ENCODE peak calls at places on chromosome 4, in nine cellular contexts. One of them, this sample, is unnamed.
A peak's percentile ranks its signal among the peaks of the same experiment; 100 is the strongest.

GRCh38 chr4:147546341-147546740 is 65.4 kb downstream of the EDNRA start:
- DNase-seq in heart right ventricle: no peak
- DNase-seq in stimulated activated CD4-positive, alpha-beta T cell treated with anti-CD3 and anti-CD28 coated beads, Interleukin-2, amount 100 ng/mL, for 4 hours: no peak
- DNase-seq in omental fat pad: no peak
- DNase-seq in effector CD4-positive, alpha-beta T cell: no peak
- DNase-seq in EL: peak; percentile 93
- DNase-seq in Calu3: no peak
- DNase-seq in AG08396: peak; percentile 77
- DNase-seq in stimulated activated CD8-positive, alpha-beta memory T cell treated with anti-CD3 and anti-CD28 coated beads, Interleukin-7, amount 100 ng/mL, for 1 hour: no peak
- DNase-seq in this sample: peak; percentile 95

GRCh38 chr4:107299646-107300045 is 263.5 kb upstream of the DKK2 start:
- DNase-seq in heart right ventricle: no peak
- DNase-seq in stimulated activated CD4-positive, alpha-beta T cell treated with anti-CD3 and anti-CD28 coated beads, Interleukin-2, amount 100 ng/mL, for 4 hours: no peak
- DNase-seq in omental fat pad: no peak
- DNase-seq in effector CD4-positive, alpha-beta T cell: no peak
- DNase-seq in EL: peak; percentile 18
- DNase-seq in Calu3: no peak
- DNase-seq in AG08396: peak; percentile 7
- DNase-seq in stimulated activated CD8-positive, alpha-beta memory T cell treated with anti-CD3 and anti-CD28 coated beads, Interleukin-7, amount 100 ng/mL, for 1 hour: no peak
- DNase-seq in this sample: no peak

GRCh38 chr4:88743696-88744095 is 46.1 kb upstream of the NAP1L5 start:
- DNase-seq in heart right ventricle: no peak
- DNase-seq in stimulated activated CD4-positive, alpha-beta T cell treated with anti-CD3 and anti-CD28 coated beads, Interleukin-2, amount 100 ng/mL, for 4 hours: no peak
- DNase-seq in omental fat pad: no peak
- DNase-seq in effector CD4-positive, alpha-beta T cell: no peak
- DNase-seq in EL: peak; percentile 86
- DNase-seq in Calu3: no peak
- DNase-seq in AG08396: peak; percentile 37
- DNase-seq in stimulated activated CD8-positive, alpha-beta memory T cell treated with anti-CD3 and anti-CD28 coated beads, Interleukin-7, amount 100 ng/mL, for 1 hour: no peak
- DNase-seq in this sample: peak; percentile 72

GRCh38 chr4:106522839-106523238 is 154.3 kb upstream of the GIMD1 start:
- DNase-seq in heart right ventricle: no peak
- DNase-seq in stimulated activated CD4-positive, alpha-beta T cell treated with anti-CD3 and anti-CD28 coated beads, Interleukin-2, amount 100 ng/mL, for 4 hours: no peak
- DNase-seq in omental fat pad: no peak
- DNase-seq in effector CD4-positive, alpha-beta T cell: no peak
- DNase-seq in EL: peak; percentile 9
- DNase-seq in Calu3: no peak
- DNase-seq in AG08396: peak; percentile 6
- DNase-seq in stimulated activated CD8-positive, alpha-beta memory T cell treated with anti-CD3 and anti-CD28 coated beads, Interleukin-7, amount 100 ng/mL, for 1 hour: no peak
- DNase-seq in this sample: peak; percentile 31

GRCh38 chr4:86961103-86961502 is 26.3 kb downstream of the AFF1 start:
- DNase-seq in heart right ventricle: no peak
- DNase-seq in stimulated activated CD4-positive, alpha-beta T cell treated with anti-CD3 and anti-CD28 coated beads, Interleukin-2, amount 100 ng/mL, for 4 hours: no peak
- DNase-seq in omental fat pad: no peak
- DNase-seq in effector CD4-positive, alpha-beta T cell: no peak
- DNase-seq in EL: no peak
- DNase-seq in Calu3: no peak
- DNase-seq in AG08396: no peak
- DNase-seq in stimulated activated CD8-positive, alpha-beta memory T cell treated with anti-CD3 and anti-CD28 coated beads, Interleukin-7, amount 100 ng/mL, for 1 hour: no peak
- DNase-seq in this sample: no peak

GRCh38 chr4:186058253-186058979 is 10.5 kb upstream of the TLR3 start:
- DNase-seq in heart right ventricle: no peak
- DNase-seq in stimulated activated CD4-positive, alpha-beta T cell treated with anti-CD3 and anti-CD28 coated beads, Interleukin-2, amount 100 ng/mL, for 4 hours: no peak
- DNase-seq in omental fat pad: no peak
- DNase-seq in effector CD4-positive, alpha-beta T cell: no peak
- DNase-seq in EL: no peak
- DNase-seq in Calu3: no peak
- DNase-seq in AG08396: no peak
- DNase-seq in stimulated activated CD8-positive, alpha-beta memory T cell treated with anti-CD3 and anti-CD28 coated beads, Interleukin-7, amount 100 ng/mL, for 1 hour: no peak
- DNase-seq in this sample: no peak

GRCh38 chr4:182189107-182189878 is 53.9 kb upstream of the TENM3 start:
- DNase-seq in heart right ventricle: no peak
- DNase-seq in stimulated activated CD4-positive, alpha-beta T cell treated with anti-CD3 and anti-CD28 coated beads, Interleukin-2, amount 100 ng/mL, for 4 hours: no peak
- DNase-seq in omental fat pad: no peak
- DNase-seq in effector CD4-positive, alpha-beta T cell: no peak
- DNase-seq in EL: peak; percentile 95
- DNase-seq in Calu3: peak; percentile 15
- DNase-seq in AG08396: peak; percentile 10
- DNase-seq in stimulated activated CD8-positive, alpha-beta memory T cell treated with anti-CD3 and anti-CD28 coated beads, Interleukin-7, amount 100 ng/mL, for 1 hour: no peak
- DNase-seq in this sample: peak; percentile 76

GRCh38 chr4:142088906-142089305 is 452.5 kb downstream of the IL15 start:
- DNase-seq in heart right ventricle: no peak
- DNase-seq in stimulated activated CD4-positive, alpha-beta T cell treated with anti-CD3 and anti-CD28 coated beads, Interleukin-2, amount 100 ng/mL, for 4 hours: no peak
- DNase-seq in omental fat pad: no peak
- DNase-seq in effector CD4-positive, alpha-beta T cell: no peak
- DNase-seq in EL: peak; percentile 54
- DNase-seq in Calu3: no peak
- DNase-seq in AG08396: no peak
- DNase-seq in stimulated activated CD8-positive, alpha-beta memory T cell treated with anti-CD3 and anti-CD28 coated beads, Interleukin-7, amount 100 ng/mL, for 1 hour: no peak
- DNase-seq in this sample: peak; percentile 42

GRCh38 chr4:42865572-42866189 is 26.8 kb upstream of the GRXCR1 start:
- DNase-seq in heart right ventricle: peak; percentile 32
- DNase-seq in stimulated activated CD4-positive, alpha-beta T cell treated with anti-CD3 and anti-CD28 coated beads, Interleukin-2, amount 100 ng/mL, for 4 hours: peak; percentile 21
- DNase-seq in omental fat pad: peak; percentile 32
- DNase-seq in effector CD4-positive, alpha-beta T cell: peak; percentile 34
- DNase-seq in EL: peak; percentile 1
- DNase-seq in Calu3: peak; percentile 44
- DNase-seq in AG08396: peak; percentile 19
- DNase-seq in stimulated activated CD8-positive, alpha-beta memory T cell treated with anti-CD3 and anti-CD28 coated beads, Interleukin-7, amount 100 ng/mL, for 1 hour: no peak
- DNase-seq in this sample: peak; percentile 60

GRCh38 chr4:139853309-139853708 is 187.7 kb downstream of the MGST2 start:
- DNase-seq in heart right ventricle: no peak
- DNase-seq in stimulated activated CD4-positive, alpha-beta T cell treated with anti-CD3 and anti-CD28 coated beads, Interleukin-2, amount 100 ng/mL, for 4 hours: no peak
- DNase-seq in omental fat pad: no peak
- DNase-seq in effector CD4-positive, alpha-beta T cell: no peak
- DNase-seq in EL: no peak
- DNase-seq in Calu3: no peak
- DNase-seq in AG08396: no peak
- DNase-seq in stimulated activated CD8-positive, alpha-beta memory T cell treated with anti-CD3 and anti-CD28 coated beads, Interleukin-7, amount 100 ng/mL, for 1 hour: no peak
- DNase-seq in this sample: no peak

GRCh38 chr4:123244233-123244632 is 152.4 kb upstream of the SPRY1 start:
- DNase-seq in heart right ventricle: peak; percentile 65
- DNase-seq in stimulated activated CD4-positive, alpha-beta T cell treated with anti-CD3 and anti-CD28 coated beads, Interleukin-2, amount 100 ng/mL, for 4 hours: no peak
- DNase-seq in omental fat pad: no peak
- DNase-seq in effector CD4-positive, alpha-beta T cell: no peak
- DNase-seq in EL: peak; percentile 20
- DNase-seq in Calu3: no peak
- DNase-seq in AG08396: peak; percentile 14
- DNase-seq in stimulated activated CD8-positive, alpha-beta memory T cell treated with anti-CD3 and anti-CD28 coated beads, Interleukin-7, amount 100 ng/mL, for 1 hour: no peak
- DNase-seq in this sample: peak; percentile 34

GRCh38 chr4:37219251-37219650 is 25.3 kb upstream of the NWD2 start:
- DNase-seq in heart right ventricle: no peak
- DNase-seq in stimulated activated CD4-positive, alpha-beta T cell treated with anti-CD3 and anti-CD28 coated beads, Interleukin-2, amount 100 ng/mL, for 4 hours: no peak
- DNase-seq in omental fat pad: no peak
- DNase-seq in effector CD4-positive, alpha-beta T cell: no peak
- DNase-seq in EL: no peak
- DNase-seq in Calu3: no peak
- DNase-seq in AG08396: no peak
- DNase-seq in stimulated activated CD8-positive, alpha-beta memory T cell treated with anti-CD3 and anti-CD28 coated beads, Interleukin-7, amount 100 ng/mL, for 1 hour: no peak
- DNase-seq in this sample: no peak

GRCh38 chr4:123411514-123411913 is 14.9 kb downstream of the SPRY1 start:
- DNase-seq in heart right ventricle: no peak
- DNase-seq in stimulated activated CD4-positive, alpha-beta T cell treated with anti-CD3 and anti-CD28 coated beads, Interleukin-2, amount 100 ng/mL, for 4 hours: no peak
- DNase-seq in omental fat pad: no peak
- DNase-seq in effector CD4-positive, alpha-beta T cell: no peak
- DNase-seq in EL: no peak
- DNase-seq in Calu3: no peak
- DNase-seq in AG08396: no peak
- DNase-seq in stimulated activated CD8-positive, alpha-beta memory T cell treated with anti-CD3 and anti-CD28 coated beads, Interleukin-7, amount 100 ng/mL, for 1 hour: no peak
- DNase-seq in this sample: no peak

GRCh38 chr4:8370106-8370787 is 70.3 kb downstream of the ACOX3 start:
- DNase-seq in heart right ventricle: no peak
- DNase-seq in stimulated activated CD4-positive, alpha-beta T cell treated with anti-CD3 and anti-CD28 coated beads, Interleukin-2, amount 100 ng/mL, for 4 hours: no peak
- DNase-seq in omental fat pad: no peak
- DNase-seq in effector CD4-positive, alpha-beta T cell: no peak
- DNase-seq in EL: no peak
- DNase-seq in Calu3: no peak
- DNase-seq in AG08396: no peak
- DNase-seq in stimulated activated CD8-positive, alpha-beta memory T cell treated with anti-CD3 and anti-CD28 coated beads, Interleukin-7, amount 100 ng/mL, for 1 hour: no peak
- DNase-seq in this sample: no peak

GRCh38 chr4:103375278-103375677 is 177.1 kb upstream of the CENPE start:
- DNase-seq in heart right ventricle: no peak
- DNase-seq in stimulated activated CD4-positive, alpha-beta T cell treated with anti-CD3 and anti-CD28 coated beads, Interleukin-2, amount 100 ng/mL, for 4 hours: no peak
- DNase-seq in omental fat pad: no peak
- DNase-seq in effector CD4-positive, alpha-beta T cell: no peak
- DNase-seq in EL: peak; percentile 85
- DNase-seq in Calu3: no peak
- DNase-seq in AG08396: no peak
- DNase-seq in stimulated activated CD8-positive, alpha-beta memory T cell treated with anti-CD3 and anti-CD28 coated beads, Interleukin-7, amount 100 ng/mL, for 1 hour: no peak
- DNase-seq in this sample: peak; percentile 86

GRCh38 chr4:68855771-68856170 is 40.0 kb downstream of the UGT2B10 start:
- DNase-seq in heart right ventricle: no peak
- DNase-seq in stimulated activated CD4-positive, alpha-beta T cell treated with anti-CD3 and anti-CD28 coated beads, Interleukin-2, amount 100 ng/mL, for 4 hours: no peak
- DNase-seq in omental fat pad: no peak
- DNase-seq in effector CD4-positive, alpha-beta T cell: no peak
- DNase-seq in EL: no peak
- DNase-seq in Calu3: no peak
- DNase-seq in AG08396: no peak
- DNase-seq in stimulated activated CD8-positive, alpha-beta memory T cell treated with anti-CD3 and anti-CD28 coated beads, Interleukin-7, amount 100 ng/mL, for 1 hour: no peak
- DNase-seq in this sample: no peak

GRCh38 chr4:4866833-4867744 is 7.6 kb downstream of the MSX1 start:
- DNase-seq in heart right ventricle: peak; percentile 46
- DNase-seq in stimulated activated CD4-positive, alpha-beta T cell treated with anti-CD3 and anti-CD28 coated beads, Interleukin-2, amount 100 ng/mL, for 4 hours: no peak
- DNase-seq in omental fat pad: no peak
- DNase-seq in effector CD4-positive, alpha-beta T cell: no peak
- DNase-seq in EL: no peak
- DNase-seq in Calu3: no peak
- DNase-seq in AG08396: peak; percentile 45
- DNase-seq in stimulated activated CD8-positive, alpha-beta memory T cell treated with anti-CD3 and anti-CD28 coated beads, Interleukin-7, amount 100 ng/mL, for 1 hour: no peak
- DNase-seq in this sample: no peak

GRCh38 chr4:172980178-172980577 is 188.4 kb upstream of the GALNT7 start:
- DNase-seq in heart right ventricle: no peak
- DNase-seq in stimulated activated CD4-positive, alpha-beta T cell treated with anti-CD3 and anti-CD28 coated beads, Interleukin-2, amount 100 ng/mL, for 4 hours: no peak
- DNase-seq in omental fat pad: no peak
- DNase-seq in effector CD4-positive, alpha-beta T cell: no peak
- DNase-seq in EL: no peak
- DNase-seq in Calu3: no peak
- DNase-seq in AG08396: no peak
- DNase-seq in stimulated activated CD8-positive, alpha-beta memory T cell treated with anti-CD3 and anti-CD28 coated beads, Interleukin-7, amount 100 ng/mL, for 1 hour: no peak
- DNase-seq in this sample: no peak

GRCh38 chr4:152850377-152850776 is 70.6 kb downstream of the ARFIP1 start:
- DNase-seq in heart right ventricle: peak; percentile 31
- DNase-seq in stimulated activated CD4-positive, alpha-beta T cell treated with anti-CD3 and anti-CD28 coated beads, Interleukin-2, amount 100 ng/mL, for 4 hours: peak; percentile 28
- DNase-seq in omental fat pad: no peak
- DNase-seq in effector CD4-positive, alpha-beta T cell: no peak
- DNase-seq in EL: peak; percentile 12
- DNase-seq in Calu3: peak; percentile 34
- DNase-seq in AG08396: no peak
- DNase-seq in stimulated activated CD8-positive, alpha-beta memory T cell treated with anti-CD3 and anti-CD28 coated beads, Interleukin-7, amount 100 ng/mL, for 1 hour: peak; percentile 4
- DNase-seq in this sample: peak; percentile 19

GRCh38 chr4:97656034-97656720 is 487.1 kb downstream of the STPG2 start:
- DNase-seq in heart right ventricle: no peak
- DNase-seq in stimulated activated CD4-positive, alpha-beta T cell treated with anti-CD3 and anti-CD28 coated beads, Interleukin-2, amount 100 ng/mL, for 4 hours: no peak
- DNase-seq in omental fat pad: no peak
- DNase-seq in effector CD4-positive, alpha-beta T cell: no peak
- DNase-seq in EL: peak; percentile 1
- DNase-seq in Calu3: no peak
- DNase-seq in AG08396: no peak
- DNase-seq in stimulated activated CD8-positive, alpha-beta memory T cell treated with anti-CD3 and anti-CD28 coated beads, Interleukin-7, amount 100 ng/mL, for 1 hour: no peak
- DNase-seq in this sample: peak; percentile 77

GRCh38 chr4:31737419-31737818 is 1017.2 kb downstream of the PCDH7 start:
- DNase-seq in heart right ventricle: no peak
- DNase-seq in stimulated activated CD4-positive, alpha-beta T cell treated with anti-CD3 and anti-CD28 coated beads, Interleukin-2, amount 100 ng/mL, for 4 hours: no peak
- DNase-seq in omental fat pad: no peak
- DNase-seq in effector CD4-positive, alpha-beta T cell: no peak
- DNase-seq in EL: no peak
- DNase-seq in Calu3: no peak
- DNase-seq in AG08396: no peak
- DNase-seq in stimulated activated CD8-positive, alpha-beta memory T cell treated with anti-CD3 and anti-CD28 coated beads, Interleukin-7, amount 100 ng/mL, for 1 hour: no peak
- DNase-seq in this sample: no peak

GRCh38 chr4:125728568-125728967 is 413.8 kb downstream of the FAT4 start:
- DNase-seq in heart right ventricle: no peak
- DNase-seq in stimulated activated CD4-positive, alpha-beta T cell treated with anti-CD3 and anti-CD28 coated beads, Interleukin-2, amount 100 ng/mL, for 4 hours: no peak
- DNase-seq in omental fat pad: no peak
- DNase-seq in effector CD4-positive, alpha-beta T cell: no peak
- DNase-seq in EL: peak; percentile 93
- DNase-seq in Calu3: no peak
- DNase-seq in AG08396: peak; percentile 81
- DNase-seq in stimulated activated CD8-positive, alpha-beta memory T cell treated with anti-CD3 and anti-CD28 coated beads, Interleukin-7, amount 100 ng/mL, for 1 hour: no peak
- DNase-seq in this sample: peak; percentile 95

GRCh38 chr4:170374770-170375169 is 285.0 kb upstream of the AADAT start:
- DNase-seq in heart right ventricle: no peak
- DNase-seq in stimulated activated CD4-positive, alpha-beta T cell treated with anti-CD3 and anti-CD28 coated beads, Interleukin-2, amount 100 ng/mL, for 4 hours: no peak
- DNase-seq in omental fat pad: no peak
- DNase-seq in effector CD4-positive, alpha-beta T cell: no peak
- DNase-seq in EL: no peak
- DNase-seq in Calu3: peak; percentile 41
- DNase-seq in AG08396: no peak
- DNase-seq in stimulated activated CD8-positive, alpha-beta memory T cell treated with anti-CD3 and anti-CD28 coated beads, Interleukin-7, amount 100 ng/mL, for 1 hour: no peak
- DNase-seq in this sample: peak; percentile 12

GRCh38 chr4:183832776-183833450 is 72.2 kb upstream of the STOX2 start:
- DNase-seq in heart right ventricle: no peak
- DNase-seq in stimulated activated CD4-positive, alpha-beta T cell treated with anti-CD3 and anti-CD28 coated beads, Interleukin-2, amount 100 ng/mL, for 4 hours: no peak
- DNase-seq in omental fat pad: no peak
- DNase-seq in effector CD4-positive, alpha-beta T cell: no peak
- DNase-seq in EL: no peak
- DNase-seq in Calu3: no peak
- DNase-seq in AG08396: no peak
- DNase-seq in stimulated activated CD8-positive, alpha-beta memory T cell treated with anti-CD3 and anti-CD28 coated beads, Interleukin-7, amount 100 ng/mL, for 1 hour: no peak
- DNase-seq in this sample: no peak

GRCh38 chr4:187128226-187128625 is 404.6 kb upstream of the FAT1 start:
- DNase-seq in heart right ventricle: no peak
- DNase-seq in stimulated activated CD4-positive, alpha-beta T cell treated with anti-CD3 and anti-CD28 coated beads, Interleukin-2, amount 100 ng/mL, for 4 hours: no peak
- DNase-seq in omental fat pad: no peak
- DNase-seq in effector CD4-positive, alpha-beta T cell: no peak
- DNase-seq in EL: peak; percentile 89
- DNase-seq in Calu3: no peak
- DNase-seq in AG08396: no peak
- DNase-seq in stimulated activated CD8-positive, alpha-beta memory T cell treated with anti-CD3 and anti-CD28 coated beads, Interleukin-7, amount 100 ng/mL, for 1 hour: no peak
- DNase-seq in this sample: peak; percentile 64

GRCh38 chr4:155079866-155080265 is 128.6 kb upstream of the NPY2R start:
- DNase-seq in heart right ventricle: no peak
- DNase-seq in stimulated activated CD4-positive, alpha-beta T cell treated with anti-CD3 and anti-CD28 coated beads, Interleukin-2, amount 100 ng/mL, for 4 hours: no peak
- DNase-seq in omental fat pad: no peak
- DNase-seq in effector CD4-positive, alpha-beta T cell: no peak
- DNase-seq in EL: peak; percentile 7
- DNase-seq in Calu3: no peak
- DNase-seq in AG08396: no peak
- DNase-seq in stimulated activated CD8-positive, alpha-beta memory T cell treated with anti-CD3 and anti-CD28 coated beads, Interleukin-7, amount 100 ng/mL, for 1 hour: no peak
- DNase-seq in this sample: peak; percentile 3

GRCh38 chr4:31241504-31241903 is 521.3 kb downstream of the PCDH7 start:
- DNase-seq in heart right ventricle: no peak
- DNase-seq in stimulated activated CD4-positive, alpha-beta T cell treated with anti-CD3 and anti-CD28 coated beads, Interleukin-2, amount 100 ng/mL, for 4 hours: no peak
- DNase-seq in omental fat pad: no peak
- DNase-seq in effector CD4-positive, alpha-beta T cell: no peak
- DNase-seq in EL: no peak
- DNase-seq in Calu3: no peak
- DNase-seq in AG08396: no peak
- DNase-seq in stimulated activated CD8-positive, alpha-beta memory T cell treated with anti-CD3 and anti-CD28 coated beads, Interleukin-7, amount 100 ng/mL, for 1 hour: no peak
- DNase-seq in this sample: no peak

GRCh38 chr4:55347610-55348228 is 1.7 kb downstream of the SRD5A3 start:
- DNase-seq in heart right ventricle: no peak
- DNase-seq in stimulated activated CD4-positive, alpha-beta T cell treated with anti-CD3 and anti-CD28 coated beads, Interleukin-2, amount 100 ng/mL, for 4 hours: no peak
- DNase-seq in omental fat pad: no peak
- DNase-seq in effector CD4-positive, alpha-beta T cell: no peak
- DNase-seq in EL: no peak
- DNase-seq in Calu3: no peak
- DNase-seq in AG08396: no peak
- DNase-seq in stimulated activated CD8-positive, alpha-beta memory T cell treated with anti-CD3 and anti-CD28 coated beads, Interleukin-7, amount 100 ng/mL, for 1 hour: no peak
- DNase-seq in this sample: no peak

GRCh38 chr4:30842689-30843088 is 122.5 kb downstream of the PCDH7 start:
- DNase-seq in heart right ventricle: no peak
- DNase-seq in stimulated activated CD4-positive, alpha-beta T cell treated with anti-CD3 and anti-CD28 coated beads, Interleukin-2, amount 100 ng/mL, for 4 hours: no peak
- DNase-seq in omental fat pad: no peak
- DNase-seq in effector CD4-positive, alpha-beta T cell: no peak
- DNase-seq in EL: no peak
- DNase-seq in Calu3: no peak
- DNase-seq in AG08396: no peak
- DNase-seq in stimulated activated CD8-positive, alpha-beta memory T cell treated with anti-CD3 and anti-CD28 coated beads, Interleukin-7, amount 100 ng/mL, for 1 hour: no peak
- DNase-seq in this sample: no peak

GRCh38 chr4:629916-630641 is 4.7 kb downstream of the PDE6B start:
- DNase-seq in heart right ventricle: no peak
- DNase-seq in stimulated activated CD4-positive, alpha-beta T cell treated with anti-CD3 and anti-CD28 coated beads, Interleukin-2, amount 100 ng/mL, for 4 hours: no peak
- DNase-seq in omental fat pad: no peak
- DNase-seq in effector CD4-positive, alpha-beta T cell: no peak
- DNase-seq in EL: no peak
- DNase-seq in Calu3: no peak
- DNase-seq in AG08396: no peak
- DNase-seq in stimulated activated CD8-positive, alpha-beta memory T cell treated with anti-CD3 and anti-CD28 coated beads, Interleukin-7, amount 100 ng/mL, for 1 hour: no peak
- DNase-seq in this sample: no peak

GRCh38 chr4:120843840-120844527 is 78.5 kb downstream of the PRDM5 start:
- DNase-seq in heart right ventricle: no peak
- DNase-seq in stimulated activated CD4-positive, alpha-beta T cell treated with anti-CD3 and anti-CD28 coated beads, Interleukin-2, amount 100 ng/mL, for 4 hours: no peak
- DNase-seq in omental fat pad: no peak
- DNase-seq in effector CD4-positive, alpha-beta T cell: no peak
- DNase-seq in EL: no peak
- DNase-seq in Calu3: peak; percentile 2
- DNase-seq in AG08396: no peak
- DNase-seq in stimulated activated CD8-positive, alpha-beta memory T cell treated with anti-CD3 and anti-CD28 coated beads, Interleukin-7, amount 100 ng/mL, for 1 hour: no peak
- DNase-seq in this sample: no peak